ENCODE peak calls at places on chromosomes 12 and 14, in nine cellular contexts. C is tibial artery, H is heart left ventricle, O is breast epithelium, N is fibroblast of lung, Q is A549, G is psoas muscle, E is GM23248, Z is right atrium auricular region. X is an unnamed sample.
A peak's percentile ranks its signal among the peaks of the same experiment; 100 is the strongest.

GRCh38 chr14:105499256-105500035 is 8.4 kb downstream of the TEDC1 start:
- DNase-seq in H (no peak), Q (no peak), E (no peak), N (no peak), G (peak; percentile 48), C (no peak), O (no peak), Z (no peak), X (no peak)

GRCh38 chr12:6828671-6829531 is 694 bp downstream of the P3H3 start:
- DNase-seq in C (peak; percentile 52), Q (no peak), G (no peak), H (peak; percentile 36), Z (no peak), N (peak; percentile 57), O (no peak), E (peak; percentile 88), X (no peak)

GRCh38 chr14:86777950-86778602 is 1214.9 kb downstream of the GALC start:
- DNase-seq in C (no peak), N (peak; percentile 91), Z (no peak), H (no peak), O (no peak), Q (no peak), E (no peak), G (no peak), X (no peak)

GRCh38 chr14:53462931-53463778 is 310.0 kb upstream of the DDHD1 start:
- DNase-seq in C (no peak), Z (no peak), O (no peak), E (no peak), H (no peak), N (no peak), Q (no peak), G (no peak), X (no peak)

GRCh38 chr14:103597623-103598372 is 31.2 kb upstream of the KLC1 start:
- DNase-seq in C (peak; percentile 58), Q (peak; percentile 73), N (peak; percentile 88), O (no peak), H (peak; percentile 67), G (no peak), E (peak; percentile 97), Z (peak; percentile 70), X (no peak)

GRCh38 chr12:2833810-2834209 is 1.0 kb downstream of the NRIP2 start:
- DNase-seq in Z (no peak), N (no peak), Q (no peak), E (no peak), C (no peak), H (peak; percentile 48), O (no peak), G (peak; percentile 40), X (no peak)

GRCh38 chr12:33605776-33606175 is 166.2 kb upstream of the SYT10 start:
- DNase-seq in H (no peak), C (no peak), E (peak; percentile 3), Q (peak; percentile 3), Z (no peak), G (no peak), N (no peak), O (no peak), X (peak; percentile 56)

GRCh38 chr14:52802597-52802996 is 11.2 kb upstream of the GNPNAT1 start:
- DNase-seq in E (peak; percentile 95), N (peak; percentile 80), O (no peak), Q (no peak), C (no peak), G (no peak), Z (no peak), H (no peak), X (no peak)

GRCh38 chr14:55107766-55108554 is 21.1 kb upstream of the LGALS3 start:
- DNase-seq in H (peak; percentile 93), Q (peak; percentile 71), N (peak; percentile 98), Z (peak; percentile 91), C (peak; percentile 94), O (peak; percentile 91), G (peak; percentile 94), E (peak; percentile 99), X (peak; percentile 84)

GRCh38 chr12:52817003-52817698 is 3.2 kb upstream of the KRT4 start:
- DNase-seq in E (no peak), C (no peak), N (no peak), O (no peak), Q (no peak), Z (no peak), G (no peak), H (no peak), X (no peak)

GRCh38 chr12:3896851-3897351 is 23.7 kb upstream of the PARP11 start:
- DNase-seq in O (peak; percentile 19), Z (no peak), G (no peak), Q (no peak), C (peak; percentile 32), N (no peak), E (peak; percentile 22), H (no peak), X (no peak)
- H3K4me1 ChIP-seq in O (no peaks in the 10 kb centered on the region), Z (no peaks in the 10 kb centered on the region), G (no peaks in the 10 kb centered on the region), Q (no peaks in the 10 kb centered on the region), C (no peaks in the 10 kb centered on the region), N (no peaks in the 10 kb centered on the region), E (no peaks in the 10 kb centered on the region), H (no peaks in the 10 kb centered on the region), X (no peaks in the 10 kb centered on the region)

DNA sequence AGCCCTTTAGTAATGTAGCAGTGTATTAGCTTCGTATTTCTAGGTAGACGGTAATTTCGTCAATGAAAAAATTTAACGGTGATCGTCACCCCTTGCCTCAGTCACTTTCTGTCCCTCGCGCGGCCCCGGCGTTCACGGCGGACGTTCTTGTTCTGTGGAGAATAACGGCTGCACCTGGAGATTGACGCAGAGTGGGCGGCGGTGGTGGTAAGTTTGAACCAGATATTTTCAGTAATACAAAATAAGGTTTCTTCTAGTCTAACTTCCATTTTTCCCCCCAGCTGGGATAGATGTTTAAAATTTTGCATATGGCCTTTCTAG is 341 bp downstream of the ZNF10 start:
- DNase-seq in N (no peak), H (peak; percentile 49), E (peak; percentile 57), Q (no peak), G (peak; percentile 62), O (peak; percentile 25), Z (peak; percentile 63), C (peak; percentile 38), X (no peak)
- H3K9me3 ChIP-seq in N (no peaks in the 10 kb centered on the region), H (no peaks in the 10 kb centered on the region), E (no peaks in the 10 kb centered on the region), Q (peaks cover 87% of the 10 kb centered on the region), G (peaks cover 74% of the 10 kb centered on the region), O (peaks cover 62% of the 10 kb centered on the region), Z (no peaks in the 10 kb centered on the region), C (peaks cover 48% of the 10 kb centered on the region), X (peaks cover 2% of the 10 kb centered on the region)

DNA sequence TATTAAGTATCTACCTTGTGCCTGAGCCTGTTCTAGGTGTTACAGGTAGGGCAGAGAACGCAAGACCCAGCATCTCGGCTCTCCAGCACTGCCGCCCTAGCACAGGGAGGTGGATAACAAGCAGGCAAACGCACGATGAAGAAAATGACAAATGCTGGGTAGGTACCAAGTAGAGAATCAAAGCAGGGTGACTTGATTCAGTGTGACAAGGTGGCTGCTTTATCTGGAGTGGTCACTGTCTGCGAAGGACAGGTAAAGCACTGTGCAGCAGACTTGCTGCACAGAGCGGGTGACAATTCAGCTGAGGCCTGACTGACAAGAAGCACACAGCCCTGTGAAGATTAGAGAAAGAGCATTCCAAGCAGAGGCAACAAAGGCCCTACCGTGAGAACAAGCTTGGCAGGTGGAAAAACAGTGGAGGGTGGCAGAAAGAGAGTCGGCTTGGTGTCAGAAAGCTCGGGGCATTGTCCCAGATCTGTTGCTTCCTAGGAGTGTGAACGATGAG is 12.9 kb downstream of the PRKCH start:
- DNase-seq in Q (no peak), E (no peak), H (no peak), G (no peak), O (no peak), Z (no peak), C (no peak), N (no peak), X (no peak)
- H3K4me1 ChIP-seq in Q (peaks cover 5% of the 10 kb centered on the region), E (no peaks in the 10 kb centered on the region), H (no peaks in the 10 kb centered on the region), G (no peaks in the 10 kb centered on the region), O (no peaks in the 10 kb centered on the region), Z (no peaks in the 10 kb centered on the region), C (no peaks in the 10 kb centered on the region), N (no peaks in the 10 kb centered on the region), X (no peaks in the 10 kb centered on the region)

DNA sequence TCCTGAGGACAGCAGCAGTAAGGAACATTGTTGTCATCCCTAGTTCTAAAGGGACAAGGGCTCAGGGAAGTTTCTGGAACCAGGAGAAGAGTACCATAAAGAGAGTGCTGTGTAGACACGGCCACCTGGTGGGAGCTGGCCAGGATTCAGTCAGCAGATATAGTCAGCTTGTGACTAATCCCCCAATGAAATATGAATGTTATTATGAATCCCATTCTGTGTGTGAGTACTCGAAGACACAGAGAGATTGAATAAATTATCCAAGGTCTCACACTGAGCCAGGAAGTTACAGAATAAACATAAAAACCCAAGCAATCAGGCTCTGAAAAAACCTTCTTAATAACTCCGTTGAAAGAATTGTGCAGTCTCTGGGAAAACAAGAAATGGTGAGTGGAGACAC is 1359.5 kb downstream of the AACS start:
- DNase-seq in N (no peak), Z (no peak), Q (no peak), C (no peak), E (no peak), O (no peak), G (no peak), H (no peak), X (no peak)
- H3K9me3 ChIP-seq in N (no peaks in the 10 kb centered on the region), Z (no peaks in the 10 kb centered on the region), Q (no peaks in the 10 kb centered on the region), C (no peaks in the 10 kb centered on the region), E (no peaks in the 10 kb centered on the region), O (peaks cover 6% of the 10 kb centered on the region), G (no peaks in the 10 kb centered on the region), H (no peaks in the 10 kb centered on the region), X (no peaks in the 10 kb centered on the region)

GRCh38 chr12:55930771-55931316 is at the start of gene DGKA:
- DNase-seq in O (no peak), H (no peak), E (peak; percentile 90), G (no peak), C (no peak), N (peak; percentile 89), Q (peak; percentile 71), Z (no peak), X (peak; percentile 82)

GRCh38 chr12:55927588-55928502 is at the start of gene PYM1:
- DNase-seq in E (peak; percentile 82), Q (peak; percentile 69), Z (peak; percentile 93), N (peak; percentile 75), H (peak; percentile 88), O (peak; percentile 76), C (peak; percentile 84), G (peak; percentile 85), X (peak; percentile 93)

GRCh38 chr12:55931317-55931779 is 386 bp downstream of the DGKA start:
- DNase-seq in C (peak; percentile 25), Z (no peak), H (no peak), Q (peak; percentile 38), G (peak; percentile 53), E (peak; percentile 50), N (no peak), O (no peak), X (peak; percentile 91)

GRCh38 chr12:55926738-55927587 is 731 bp downstream of the PYM1 start:
- DNase-seq in N (peak; percentile 94), H (peak; percentile 87), G (peak; percentile 92), E (peak; percentile 91), Q (peak; percentile 97), O (peak; percentile 88), C (peak; percentile 87), Z (peak; percentile 91), X (peak; percentile 92)

DNA sequence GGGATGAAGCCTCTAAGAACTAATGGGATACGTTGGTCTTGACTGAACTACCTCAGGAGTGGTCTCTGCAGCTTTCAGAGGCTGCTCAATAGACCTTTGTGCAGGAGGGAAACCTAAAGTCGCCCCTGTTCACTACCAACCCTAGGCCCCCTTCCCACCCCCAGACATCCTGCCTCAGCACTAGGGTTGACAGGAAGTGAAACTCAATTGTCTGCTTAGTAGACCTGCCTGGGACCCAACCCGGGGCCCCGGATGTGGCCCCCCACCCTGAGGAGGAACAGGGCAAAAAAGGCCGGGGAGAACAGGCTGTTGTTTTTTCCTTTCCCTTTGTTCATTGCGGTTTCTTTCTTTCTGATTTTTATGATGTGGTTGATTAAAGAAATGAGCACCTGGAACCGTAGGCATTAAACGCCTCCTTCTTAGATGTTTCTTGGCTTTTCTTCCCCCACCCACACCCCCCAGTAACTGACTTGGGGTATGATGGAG is 1.6 kb upstream of the DGKA start:
- DNase-seq in E (no peak), Z (no peak), N (no peak), C (no peak), H (no peak), Q (no peak), G (no peak), O (no peak), X (peak; percentile 70)
- H3K4me1 ChIP-seq in E (peaks cover 46% of the 10 kb centered on the region), Z (peaks cover 51% of the 10 kb centered on the region), N (peaks cover 21% of the 10 kb centered on the region), C (peaks cover 54% of the 10 kb centered on the region), H (no peaks in the 10 kb centered on the region), Q (peaks cover 50% of the 10 kb centered on the region), G (peaks cover 19% of the 10 kb centered on the region), O (peaks cover 4% of the 10 kb centered on the region), X (peaks cover 17% of the 10 kb centered on the region)